ENCODE peak calls at places on chromosomes 13 and 19, in seven cellular contexts. One of them, this sample, is unnamed.

GRCh38 chr13:65347420-65348030 is 1882.6 kb downstream of the PCDH9 start:
- DNase-seq in AG10803: no peak
- DNase-seq in lower leg skin: no peak
- DNase-seq in testis: no peak
- DNase-seq in AG04450: no peak
- DNase-seq in endodermal cell: no peak
- DNase-seq in heart right ventricle: no peak
- DNase-seq in this sample: no peak

GRCh38 chr19:46081928-46082727 is 41.3 kb upstream of the IGFL4 start:
- DNase-seq in AG10803: peak
- DNase-seq in lower leg skin: no peak
- DNase-seq in testis: no peak
- DNase-seq in AG04450: no peak
- DNase-seq in endodermal cell: peak
- DNase-seq in heart right ventricle: no peak
- DNase-seq in this sample: peak

GRCh38 chr19:23771761-23772667 is 13.3 kb upstream of the ZNF681 start:
- DNase-seq in AG10803: no peak
- DNase-seq in lower leg skin: peak
- DNase-seq in testis: no peak
- DNase-seq in AG04450: no peak
- DNase-seq in endodermal cell: no peak
- DNase-seq in heart right ventricle: no peak
- DNase-seq in this sample: peak

GRCh38 chr13:78867655-78868054 is 208.7 kb upstream of the OBI1 start:
- DNase-seq in AG10803: no peak
- DNase-seq in lower leg skin: no peak
- DNase-seq in testis: no peak
- DNase-seq in AG04450: no peak
- DNase-seq in endodermal cell: no peak
- DNase-seq in heart right ventricle: no peak
- DNase-seq in this sample: no peak

GRCh38 chr13:110067355-110068175 is 239.4 kb downstream of the COL4A1 start:
- DNase-seq in AG10803: no peak
- DNase-seq in lower leg skin: no peak
- DNase-seq in testis: no peak
- DNase-seq in AG04450: no peak
- DNase-seq in endodermal cell: no peak
- DNase-seq in heart right ventricle: no peak
- DNase-seq in this sample: peak

GRCh38 chr19:35936738-35937268 is 629 bp downstream of the LRFN3 start:
- DNase-seq in AG10803: no peak
- DNase-seq in lower leg skin: no peak
- DNase-seq in testis: no peak
- DNase-seq in AG04450: no peak
- DNase-seq in endodermal cell: no peak
- DNase-seq in heart right ventricle: no peak
- DNase-seq in this sample: no peak

GRCh38 chr13:40798380-40798779 is 9.0 kb downstream of the SLC25A15 start:
- DNase-seq in AG10803: no peak
- DNase-seq in lower leg skin: no peak
- DNase-seq in testis: no peak
- DNase-seq in AG04450: no peak
- DNase-seq in endodermal cell: no peak
- DNase-seq in heart right ventricle: no peak
- DNase-seq in this sample: no peak

GRCh38 chr13:113902536-113902935 is 38.7 kb upstream of the GAS6 start:
- DNase-seq in AG10803: no peak
- DNase-seq in lower leg skin: no peak
- DNase-seq in testis: no peak
- DNase-seq in AG04450: no peak
- DNase-seq in endodermal cell: no peak
- DNase-seq in heart right ventricle: no peak
- DNase-seq in this sample: no peak

GRCh38 chr19:2239771-2240770 is 3.4 kb downstream of the SF3A2 start:
- DNase-seq in AG10803: peak
- DNase-seq in lower leg skin: no peak
- DNase-seq in testis: peak
- DNase-seq in AG04450: no peak
- DNase-seq in endodermal cell: peak
- DNase-seq in heart right ventricle: no peak
- DNase-seq in this sample: peak

GRCh38 chr19:32642771-32643170 is 32.2 kb downstream of the ANKRD27 start:
- DNase-seq in AG10803: no peak
- DNase-seq in lower leg skin: no peak
- DNase-seq in testis: no peak
- DNase-seq in AG04450: no peak
- DNase-seq in endodermal cell: no peak
- DNase-seq in heart right ventricle: no peak
- DNase-seq in this sample: no peak

GRCh38 chr19:3683405-3683865 is 16.8 kb downstream of the PIP5K1C start:
- DNase-seq in AG10803: no peak
- DNase-seq in lower leg skin: no peak
- DNase-seq in testis: no peak
- DNase-seq in AG04450: no peak
- DNase-seq in endodermal cell: peak
- DNase-seq in heart right ventricle: peak
- DNase-seq in this sample: peak

GRCh38 chr19:56141416-56141992 is 417 bp downstream of the ZNF444 start:
- DNase-seq in AG10803: no peak
- DNase-seq in lower leg skin: no peak
- DNase-seq in testis: no peak
- DNase-seq in AG04450: no peak
- DNase-seq in endodermal cell: no peak
- DNase-seq in heart right ventricle: no peak
- DNase-seq in this sample: peak

GRCh38 chr13:106033634-106034033 is 501.8 kb downstream of the EFNB2 start:
- DNase-seq in AG10803: peak
- DNase-seq in lower leg skin: no peak
- DNase-seq in testis: no peak
- DNase-seq in AG04450: peak
- DNase-seq in endodermal cell: no peak
- DNase-seq in heart right ventricle: no peak
- DNase-seq in this sample: peak

GRCh38 chr13:51148952-51149573 is 38.0 kb upstream of the C13orf42 start:
- DNase-seq in AG10803: peak
- DNase-seq in lower leg skin: no peak
- DNase-seq in testis: peak
- DNase-seq in AG04450: peak
- DNase-seq in endodermal cell: peak
- DNase-seq in heart right ventricle: peak
- DNase-seq in this sample: peak

GRCh38 chr19:57672466-57672865 is 3.7 kb downstream of the ZSCAN4 start:
- DNase-seq in AG10803: no peak
- DNase-seq in lower leg skin: no peak
- DNase-seq in testis: no peak
- DNase-seq in AG04450: no peak
- DNase-seq in endodermal cell: no peak
- DNase-seq in heart right ventricle: no peak
- DNase-seq in this sample: no peak

GRCh38 chr13:107276936-107277335 is 709.0 kb upstream of the ARGLU1 start:
- DNase-seq in AG10803: peak
- DNase-seq in lower leg skin: no peak
- DNase-seq in testis: no peak
- DNase-seq in AG04450: no peak
- DNase-seq in endodermal cell: no peak
- DNase-seq in heart right ventricle: no peak
- DNase-seq in this sample: peak

GRCh38 chr13:25037057-25037813 is 58.7 kb upstream of the PABPC3 start:
- DNase-seq in AG10803: peak
- DNase-seq in lower leg skin: no peak
- DNase-seq in testis: peak
- DNase-seq in AG04450: peak
- DNase-seq in endodermal cell: peak
- DNase-seq in heart right ventricle: peak
- DNase-seq in this sample: peak

GRCh38 chr13:89380101-89380500 is 1708.9 kb downstream of the SLITRK5 start:
- DNase-seq in AG10803: no peak
- DNase-seq in lower leg skin: no peak
- DNase-seq in testis: no peak
- DNase-seq in AG04450: no peak
- DNase-seq in endodermal cell: no peak
- DNase-seq in heart right ventricle: no peak
- DNase-seq in this sample: peak

GRCh38 chr19:3014135-3014534 is 14.9 kb downstream of the TLE2 start:
- DNase-seq in AG10803: no peak
- DNase-seq in lower leg skin: no peak
- DNase-seq in testis: no peak
- DNase-seq in AG04450: no peak
- DNase-seq in endodermal cell: no peak
- DNase-seq in heart right ventricle: no peak
- DNase-seq in this sample: no peak

GRCh38 chr13:113084094-113084942 is 21.3 kb upstream of the F7 start:
- DNase-seq in AG10803: no peak
- DNase-seq in lower leg skin: no peak
- DNase-seq in testis: no peak
- DNase-seq in AG04450: no peak
- DNase-seq in endodermal cell: no peak
- DNase-seq in heart right ventricle: no peak
- DNase-seq in this sample: no peak

GRCh38 chr13:42038661-42039456 is 9.6 kb upstream of the DGKH start:
- DNase-seq in AG10803: peak
- DNase-seq in lower leg skin: no peak
- DNase-seq in testis: no peak
- DNase-seq in AG04450: no peak
- DNase-seq in endodermal cell: no peak
- DNase-seq in heart right ventricle: no peak
- DNase-seq in this sample: no peak

GRCh38 chr13:98050041-98050466 is 92.8 kb upstream of the FARP1 start:
- DNase-seq in AG10803: no peak
- DNase-seq in lower leg skin: no peak
- DNase-seq in testis: no peak
- DNase-seq in AG04450: no peak
- DNase-seq in endodermal cell: no peak
- DNase-seq in heart right ventricle: no peak
- DNase-seq in this sample: no peak

GRCh38 chr13:30338331-30338851 is 31.0 kb upstream of the KATNAL1 start:
- DNase-seq in AG10803: peak
- DNase-seq in lower leg skin: no peak
- DNase-seq in testis: no peak
- DNase-seq in AG04450: no peak
- DNase-seq in endodermal cell: no peak
- DNase-seq in heart right ventricle: no peak
- DNase-seq in this sample: no peak

DNA sequence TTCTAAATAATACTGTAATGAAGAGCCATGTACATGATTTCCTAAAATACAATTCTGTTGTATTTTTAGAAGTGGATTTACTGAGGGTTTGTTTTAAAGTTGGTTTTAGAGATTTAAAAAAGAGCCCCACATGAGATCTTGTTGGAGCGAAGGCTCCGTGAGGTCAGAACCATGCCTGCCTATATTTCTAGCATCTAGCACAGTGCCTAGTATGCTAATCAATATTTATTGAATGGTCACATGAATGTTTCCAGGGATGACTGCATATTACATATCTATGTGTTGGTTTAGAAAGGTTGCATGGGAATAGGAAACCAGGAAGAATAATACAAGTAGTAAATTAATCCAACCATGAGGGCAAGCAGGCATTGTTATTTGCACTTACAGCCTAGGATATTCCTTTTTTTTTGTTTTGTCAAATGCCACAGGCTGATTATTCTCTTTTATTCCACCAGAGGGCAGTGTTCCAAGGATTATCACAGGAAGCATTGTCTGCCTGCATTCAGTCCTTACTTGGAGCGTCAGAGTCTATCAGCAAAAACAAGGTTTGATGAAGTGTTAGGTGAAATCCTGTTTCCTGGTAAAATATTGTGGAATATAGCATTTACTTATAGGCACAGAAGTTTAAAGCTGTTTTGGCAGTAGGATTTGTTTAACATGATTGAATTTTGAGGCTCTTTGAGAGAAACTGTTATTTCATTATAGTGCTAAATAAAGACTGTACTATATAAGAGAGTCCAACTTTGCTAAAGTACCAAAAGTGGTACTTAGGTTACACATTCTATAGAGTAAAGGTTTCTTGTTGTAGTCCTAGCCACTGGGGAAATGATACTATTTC is 46.8 kb downstream of the COG3 start:
- DNase-seq in AG10803: peak
- DNase-seq in lower leg skin: no peak
- DNase-seq in testis: peak
- DNase-seq in AG04450: peak
- DNase-seq in endodermal cell: no peak
- DNase-seq in heart right ventricle: peak
- DNase-seq in this sample: peak
- TF ChIP-seq CTCF in AG10803: peak
- TF ChIP-seq CTCF in lower leg skin: peak
- TF ChIP-seq CTCF in testis: peak
- TF ChIP-seq CTCF in AG04450: peak
- TF ChIP-seq CTCF in endodermal cell: peak
- TF ChIP-seq CTCF in heart right ventricle: peak
- TF ChIP-seq CTCF in this sample: peak

GRCh38 chr19:41531438-41532311 is 44.3 kb upstream of the CEACAM21 start:
- DNase-seq in AG10803: peak
- DNase-seq in lower leg skin: peak
- DNase-seq in testis: peak
- DNase-seq in AG04450: no peak
- DNase-seq in endodermal cell: no peak
- DNase-seq in heart right ventricle: peak
- DNase-seq in this sample: peak
- H3K4me3 ChIP-seq in AG10803: peak
- H3K4me3 ChIP-seq in lower leg skin: no peak
- H3K4me3 ChIP-seq in testis: no peak
- H3K4me3 ChIP-seq in AG04450: no peak
- H3K4me3 ChIP-seq in endodermal cell: no peak
- H3K4me3 ChIP-seq in heart right ventricle: peak
- H3K4me3 ChIP-seq in this sample: no peak

DNA sequence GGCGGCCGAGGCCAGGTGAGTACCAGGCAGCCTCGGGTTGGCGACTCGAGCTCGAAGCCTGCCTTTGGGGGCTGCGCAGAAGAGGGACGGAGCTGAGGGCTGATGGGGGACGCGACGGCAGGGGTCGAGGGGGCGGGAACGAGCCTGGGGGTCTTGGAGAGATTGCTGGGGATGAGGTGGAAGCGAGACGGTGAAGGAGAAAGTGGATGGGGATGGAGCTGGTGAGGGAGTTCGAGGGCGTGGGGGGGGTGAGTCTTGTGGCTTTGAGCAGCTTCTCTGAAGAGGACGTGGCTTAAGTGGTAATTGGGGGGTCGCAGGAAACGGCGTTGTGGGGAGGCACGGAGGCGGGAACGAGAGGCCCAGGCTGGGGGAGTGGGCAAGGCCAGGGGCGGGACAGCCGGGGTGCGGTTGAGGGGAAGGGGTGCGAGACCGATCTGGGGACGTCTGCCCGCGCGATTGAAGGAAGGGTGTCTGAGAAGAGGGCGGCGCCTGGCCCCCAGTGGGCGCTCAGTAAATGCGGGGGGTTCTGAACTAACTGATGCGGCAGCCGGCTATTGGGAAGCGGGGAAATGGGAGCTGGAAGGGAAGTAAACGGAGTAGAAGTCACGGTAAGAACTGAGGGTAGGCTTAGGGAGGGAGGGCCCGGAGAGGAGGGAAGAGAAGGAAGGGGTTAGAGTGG is 422 bp downstream of the MYO9B start:
- DNase-seq in AG10803: no peak
- DNase-seq in lower leg skin: peak
- DNase-seq in testis: no peak
- DNase-seq in AG04450: no peak
- DNase-seq in endodermal cell: no peak
- DNase-seq in heart right ventricle: peak
- DNase-seq in this sample: peak
- TF ChIP-seq CTCF in AG10803: no peak
- TF ChIP-seq CTCF in lower leg skin: no peak
- TF ChIP-seq CTCF in testis: no peak
- TF ChIP-seq CTCF in AG04450: peak
- TF ChIP-seq CTCF in endodermal cell: no peak
- TF ChIP-seq CTCF in heart right ventricle: no peak
- TF ChIP-seq CTCF in this sample: no peak

GRCh38 chr13:111633401-111633800 is 313.0 kb downstream of the TEX29 start:
- DNase-seq in AG10803: no peak
- DNase-seq in lower leg skin: no peak
- DNase-seq in testis: no peak
- DNase-seq in AG04450: no peak
- DNase-seq in endodermal cell: no peak
- DNase-seq in heart right ventricle: no peak
- DNase-seq in this sample: no peak
- H3K4me3 ChIP-seq in AG10803: no peak
- H3K4me3 ChIP-seq in lower leg skin: no peak
- H3K4me3 ChIP-seq in testis: no peak
- H3K4me3 ChIP-seq in AG04450: no peak
- H3K4me3 ChIP-seq in endodermal cell: no peak
- H3K4me3 ChIP-seq in heart right ventricle: no peak
- H3K4me3 ChIP-seq in this sample: no peak